ENCODE peak calls at places on chromosomes 7 and 10, in ten cellular contexts. G, Q, C, T, I, O, W, E, M and H are unnamed samples. For H3K9me3, the result is how much of the 10 kb centered on the place peaks cover.

GRCh38 chr7:26777383-26777782 is 87.0 kb downstream of the SKAP2 start:
- DNase-seq in I (no peak), C (no peak), G (no peak), Q (no peak), W (peak), T (no peak), O (no peak), M (no peak), E (no peak), H (no peak)

GRCh38 chr10:126422561-126422960 is 34.3 kb upstream of the ADAM12 start:
- DNase-seq in M (no peak), W (no peak), G (no peak), O (no peak), Q (peak), I (peak), E (no peak), C (no peak), T (no peak), H (no peak)

GRCh38 chr10:132143162-132143561 is 43.6 kb upstream of the DPYSL4 start:
- DNase-seq in I (no peak), C (no peak), Q (no peak), W (peak), O (peak), E (no peak), M (no peak), G (no peak), T (no peak), H (no peak)

GRCh38 chr7:54705436-54705835 is 53.6 kb downstream of the SEC61G start:
- DNase-seq in G (no peak), I (peak), W (no peak), Q (peak), O (no peak), T (no peak), M (no peak), E (no peak), C (no peak), H (no peak)

GRCh38 chr7:22952306-22953011 is 61.5 kb downstream of the HYCC1 start:
- DNase-seq in Q (no peak), I (no peak), M (no peak), E (no peak), W (no peak), O (no peak), C (no peak), T (no peak), G (no peak), H (no peak)

GRCh38 chr7:30733216-30733615 is 18.7 kb upstream of the INMT start:
- DNase-seq in W (no peak), O (no peak), M (no peak), E (no peak), T (no peak), G (peak), Q (no peak), I (no peak), C (no peak), H (no peak)

GRCh38 chr10:58513189-58514101 is 773 bp downstream of the BICC1 start:
- DNase-seq in Q (peak), W (peak), O (peak), T (no peak), E (peak), G (peak), I (peak), C (no peak), M (peak), H (no peak)

GRCh38 chr10:112953075-112953501 is 3.0 kb downstream of the TCF7L2 start:
- DNase-seq in M (peak), E (peak), W (no peak), T (no peak), I (peak), O (peak), C (no peak), G (no peak), Q (peak), H (no peak)

GRCh38 chr7:98165827-98166667 is 45.2 kb upstream of the BHLHA15 start:
- DNase-seq in T (peak), E (peak), M (no peak), Q (peak), G (peak), O (peak), W (peak), I (peak), C (peak), H (peak)

GRCh38 chr10:80579849-80580645 is 42.3 kb downstream of the SH2D4B start:
- DNase-seq in O (no peak), Q (no peak), C (no peak), M (no peak), T (no peak), I (no peak), G (no peak), W (no peak), E (no peak), H (no peak)

GRCh38 chr10:101968910-101969321 is 87.1 kb downstream of the ARMH3 start:
- DNase-seq in C (no peak), T (no peak), M (no peak), G (no peak), W (no peak), E (no peak), O (no peak), Q (no peak), I (no peak), H (peak)

GRCh38 chr7:155204744-155205367 is 92.8 kb upstream of the INSIG1 start:
- DNase-seq in I (no peak), W (no peak), Q (no peak), O (no peak), M (no peak), T (no peak), E (no peak), G (no peak), C (no peak), H (no peak)

GRCh38 chr10:67772894-67773511 is 65.0 kb downstream of the DNAJC12 start:
- DNase-seq in G (no peak), M (no peak), C (no peak), Q (peak), T (no peak), W (no peak), E (no peak), O (no peak), I (peak), H (peak)

GRCh38 chr10:79418274-79418673 is 27.1 kb downstream of the ZCCHC24 start:
- DNase-seq in Q (no peak), O (peak), M (peak), C (no peak), E (peak), I (no peak), T (no peak), W (no peak), G (no peak), H (no peak)

GRCh38 chr7:142313528-142313927 is 55.7 kb upstream of the PRSS58 start:
- DNase-seq in G (no peak), C (no peak), E (no peak), M (no peak), O (no peak), Q (no peak), I (no peak), W (no peak), T (peak), H (peak)
- H3K9me3 ChIP-seq in G (under half), C (under half), E (under half), M (under half), O (under half), Q (under half), I (under half), W (under half), T (under half), H (under half)

DNA sequence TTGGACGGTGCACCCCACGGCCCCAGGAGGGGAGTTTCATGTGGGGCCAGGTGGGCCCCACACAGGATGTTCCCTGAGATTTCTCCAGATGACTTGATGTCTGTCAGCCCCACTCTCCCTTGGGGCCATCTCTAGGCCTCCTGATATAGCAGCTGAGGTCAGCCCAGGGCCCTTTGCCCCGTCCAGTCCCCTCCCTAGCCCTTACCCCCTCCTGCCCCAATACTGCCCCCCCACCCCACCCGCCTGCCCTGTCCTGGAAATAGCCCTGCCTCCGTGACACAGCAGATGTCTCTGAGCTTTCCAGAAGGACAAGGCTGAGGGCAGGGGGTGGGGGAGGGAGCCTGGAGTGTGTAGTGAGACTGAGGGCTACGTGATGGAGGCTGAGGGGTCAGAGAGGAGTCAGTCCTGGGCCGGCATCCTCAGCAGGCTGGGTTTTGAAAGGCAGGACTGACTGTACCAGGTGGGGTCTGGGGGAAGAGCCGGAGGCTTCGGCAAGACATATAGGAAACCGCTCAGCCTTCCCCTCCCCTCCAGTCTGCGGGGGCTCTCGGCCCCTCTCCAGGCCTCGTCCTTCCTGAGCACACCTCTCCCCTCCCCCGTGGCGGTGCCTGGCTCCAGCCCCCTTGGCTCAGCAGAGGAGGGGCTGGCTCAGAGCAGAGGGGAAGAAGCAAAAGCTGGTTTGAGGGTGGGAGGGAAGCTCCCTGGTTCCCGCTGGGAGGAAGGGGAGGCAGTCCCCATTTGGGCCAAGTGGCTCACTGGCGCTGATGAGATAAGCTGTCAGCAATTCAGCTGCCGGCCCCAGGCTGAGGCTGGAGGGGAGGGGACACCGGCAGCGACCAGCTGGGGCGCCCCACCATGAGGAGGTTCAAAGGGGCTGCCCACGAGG is 2.0 kb downstream of the FLNC start:
- DNase-seq in I (peak), E (peak), M (peak), G (peak), W (peak), T (no peak), C (no peak), Q (peak), O (peak), H (no peak)
- H3K27ac ChIP-seq in I (peak), E (peak), M (peak), G (no peak), W (peak), T (no peak), C (peak), Q (peak), O (peak), H (no peak)

GRCh38 chr10:133445268-133445732 is 8.4 kb upstream of the SCART1 start:
- DNase-seq in Q (no peak), I (no peak), O (no peak), T (no peak), W (peak), E (no peak), G (no peak), C (no peak), M (no peak), H (no peak)
- H3K9me3 ChIP-seq in Q (under half), I (under half), O (under half), T (under half), W (under half), E (under half), G (under half), C (under half), M (half or more), H (under half)

GRCh38 chr10:86964061-86964846 is 4.0 kb upstream of the ADIRF start:
- DNase-seq in Q (no peak), W (peak), G (no peak), O (peak), M (no peak), E (no peak), C (no peak), T (no peak), I (no peak), H (no peak)
- H3K27ac ChIP-seq in Q (no peak), W (no peak), G (no peak), O (no peak), M (no peak), E (no peak), C (no peak), T (no peak), I (no peak), H (no peak)

GRCh38 chr10:54444184-54444583 is 356.8 kb downstream of the PCDH15 start:
- DNase-seq in I (no peak), M (no peak), E (no peak), C (no peak), W (no peak), O (no peak), T (no peak), Q (no peak), G (no peak), H (no peak)

DNA sequence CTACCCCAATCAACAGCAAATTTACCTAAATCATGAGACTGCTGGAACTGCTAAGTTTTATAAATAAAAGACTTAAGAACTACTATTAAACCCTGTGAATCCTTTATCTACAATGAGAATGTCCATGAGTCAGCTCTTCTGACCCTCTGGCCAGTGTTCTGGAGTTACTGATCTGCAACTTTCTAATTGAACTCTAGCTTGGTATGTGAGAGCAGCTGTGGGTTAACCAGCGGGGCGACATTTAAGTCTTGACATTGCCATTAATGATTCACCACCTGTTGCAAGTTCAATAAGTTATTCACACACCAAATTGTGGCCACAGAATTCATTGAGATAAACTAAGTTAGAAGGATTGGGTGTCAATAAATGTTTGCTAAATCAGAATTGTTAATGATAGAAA is 359.7 kb downstream of the PCDH15 start:
- DNase-seq in Q (peak), T (no peak), E (no peak), M (no peak), C (no peak), G (no peak), I (no peak), W (no peak), O (no peak), H (no peak)
- H3K9me3 ChIP-seq in Q (under half), T (under half), E (under half), M (under half), C (under half), G (under half), I (under half), W (under half), O (under half), H (under half)

DNA sequence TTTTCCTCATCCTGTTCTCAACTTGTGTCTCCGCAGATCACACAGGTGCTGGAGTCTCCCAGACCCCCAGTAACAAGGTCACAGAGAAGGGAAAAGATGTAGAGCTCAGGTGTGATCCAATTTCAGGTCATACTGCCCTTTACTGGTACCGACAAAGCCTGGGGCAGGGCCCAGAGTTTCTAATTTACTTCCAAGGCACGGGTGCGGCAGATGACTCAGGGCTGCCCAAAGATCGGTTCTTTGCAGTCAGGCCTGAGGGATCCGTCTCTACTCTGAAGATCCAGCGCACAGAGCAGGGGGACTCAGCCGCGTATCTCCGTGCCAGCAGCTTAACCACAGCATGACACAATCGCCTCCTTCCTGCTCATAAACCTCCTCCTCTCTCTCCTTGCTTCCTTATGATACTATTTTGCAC is 126.7 kb upstream of the PRSS58 start:
- DNase-seq in C (no peak), O (no peak), I (peak), W (no peak), G (no peak), Q (peak), E (peak), T (no peak), M (no peak), H (no peak)
- H3K27ac ChIP-seq in C (no peak), O (no peak), I (peak), W (no peak), G (no peak), Q (no peak), E (no peak), T (no peak), M (no peak), H (peak)

GRCh38 chr7:90973146-90973545 is 291.1 kb upstream of the FZD1 start:
- DNase-seq in T (no peak), W (no peak), I (peak), C (no peak), G (no peak), Q (peak), O (no peak), M (no peak), E (no peak), H (no peak)
- H3K9me3 ChIP-seq in T (under half), W (under half), I (under half), C (under half), G (under half), Q (under half), O (under half), M (under half), E (under half), H (under half)

DNA sequence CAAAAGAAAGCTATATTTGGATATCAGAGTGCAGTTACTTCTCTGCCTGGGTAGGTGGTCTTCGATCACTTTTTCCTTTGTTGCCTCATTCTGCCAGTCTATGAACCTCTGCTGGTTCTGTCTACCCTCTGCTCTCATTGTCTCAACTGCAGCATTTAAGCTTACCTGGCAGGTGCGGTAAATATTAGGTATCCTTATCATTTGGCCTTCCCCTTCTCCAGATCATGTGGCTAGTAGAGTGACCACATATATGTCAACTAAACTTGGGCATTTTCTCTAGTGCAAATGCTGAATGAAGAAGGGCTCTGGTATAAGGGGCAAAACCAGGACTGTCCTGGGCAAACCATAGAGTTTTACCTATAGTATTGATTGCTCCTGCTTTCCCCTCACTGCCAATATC is 180.8 kb downstream of the MDFIC start:
- DNase-seq in C (no peak), O (no peak), T (no peak), Q (no peak), M (no peak), E (no peak), G (no peak), W (no peak), I (no peak), H (no peak)
- H3K27ac ChIP-seq in C (no peak), O (no peak), T (no peak), Q (no peak), M (no peak), E (no peak), G (no peak), W (no peak), I (no peak), H (no peak)